ENCODE peak calls at places on chromosomes 13 and 19, in four cellular contexts. A is CD8-positive, alpha-beta T cell; Q is HAP-1; U is CD8-positive, alpha-beta memory T cell. K is an unnamed sample.

GRCh38 chr13:64930636-64931035 is 2299.5 kb downstream of the PCDH9 start:
- DNase-seq in A (no peak), Q (peak; percentile 16), U (no peak), K (no peak)

GRCh38 chr13:99931462-99931861 is 40.1 kb downstream of the ZIC5 start:
- DNase-seq in A (no peak), Q (no peak), U (no peak), K (no peak)

GRCh38 chr19:21482863-21483276 is 22.5 kb upstream of the ZNF429 start:
- DNase-seq in A (peak; percentile 63), Q (no peak), U (peak; percentile 54), K (no peak)

GRCh38 chr19:10876459-10877240 is 5.3 kb downstream of the CARM1 start:
- DNase-seq in A (no peak), Q (no peak), U (no peak), K (no peak)

GRCh38 chr19:788821-789472 is 8.3 kb upstream of the PTBP1 start:
- DNase-seq in A (no peak), Q (no peak), U (no peak), K (no peak)

GRCh38 chr13:75978815-75979214 is 342.7 kb downstream of the LMO7 start:
- DNase-seq in A (no peak), Q (no peak), U (no peak), K (no peak)

GRCh38 chr19:44807162-44807561 is 1.7 kb upstream of the BCAM start:
- DNase-seq in A (no peak), Q (no peak), U (no peak), K (no peak)

GRCh38 chr13:109545964-109546363 is 240.4 kb downstream of the IRS2 start:
- DNase-seq in A (no peak), Q (no peak), U (no peak), K (no peak)

GRCh38 chr19:19276851-19277250 is 3.8 kb upstream of the TM6SF2 start:
- DNase-seq in A (no peak), Q (no peak), U (no peak), K (no peak)

GRCh38 chr19:22438011-22438410 is 15.9 kb upstream of the ZNF98 start:
- DNase-seq in A (no peak), Q (no peak), U (no peak), K (no peak)

DNA sequence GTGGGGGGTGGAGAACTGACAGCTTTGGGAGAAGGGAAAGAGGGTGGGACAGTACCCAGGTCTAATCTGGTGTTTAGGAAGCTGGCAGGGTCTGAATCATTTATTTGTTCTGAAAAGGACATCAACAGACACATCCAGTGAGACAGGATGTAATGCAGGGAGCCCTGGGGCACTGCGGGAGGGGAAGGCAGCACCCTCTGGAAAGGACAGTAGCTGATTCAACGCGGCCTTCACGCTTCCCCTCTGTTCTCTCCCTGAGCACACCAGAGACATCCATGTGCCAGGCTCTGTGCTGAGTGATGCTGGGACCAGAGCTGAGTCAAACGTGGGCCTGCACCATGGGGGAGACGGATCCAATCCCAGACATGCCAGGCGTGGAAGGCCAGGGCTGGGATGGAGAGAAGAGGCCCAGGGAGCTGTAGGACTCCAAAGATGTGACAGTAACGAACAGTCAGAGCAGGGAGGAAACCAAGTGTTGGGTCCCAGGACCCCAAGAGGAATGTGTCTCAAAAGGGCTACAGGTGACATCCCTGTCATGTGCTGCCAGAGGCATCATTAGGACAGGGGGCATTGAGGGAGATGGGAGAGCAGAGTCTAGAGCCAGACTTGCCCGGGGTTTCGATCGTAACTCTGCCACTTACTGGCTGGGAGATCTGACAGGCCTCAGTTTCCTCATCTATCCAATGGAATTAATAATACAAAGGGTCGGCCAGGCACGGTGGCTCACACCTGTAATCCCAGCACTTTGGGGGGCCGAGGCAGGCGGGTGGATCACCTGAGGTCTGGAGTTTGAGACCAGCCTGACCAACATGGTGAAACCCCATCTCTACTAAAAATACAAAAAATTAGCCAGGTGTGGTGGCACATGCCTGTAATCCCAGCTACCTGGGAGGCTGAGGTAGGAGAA is 1.7 kb downstream of the ETFB start:
- DNase-seq in A (no peak), Q (no peak), U (no peak), K (no peak)
- H3K9me3 ChIP-seq in A (no peaks in the 10 kb centered on the region), Q (no peaks in the 10 kb centered on the region), U (no peaks in the 10 kb centered on the region), K (no peaks in the 10 kb centered on the region)

GRCh38 chr13:30112602-30113435 is 194.5 kb downstream of the KATNAL1 start:
- DNase-seq in A (peak; percentile 82), Q (peak; percentile 86), U (peak; percentile 63), K (peak; percentile 57)
- H3K4me3 ChIP-seq in A (no peak overlapping the region), Q (no peak overlapping the region), U (no peak overlapping the region), K (no peak overlapping the region)

GRCh38 chr19:54804101-54804500 is 691 bp downstream of the KIR2DL4 start:
- DNase-seq in A (no peak), Q (no peak), U (no peak), K (no peak)
- H3K9me3 ChIP-seq in A (no peaks in the 10 kb centered on the region), Q (no peaks in the 10 kb centered on the region), U (no peaks in the 10 kb centered on the region), K (peaks cover 19% of the 10 kb centered on the region)

GRCh38 chr19:51595190-51595589 is 24.1 kb downstream of the ZNF175 start:
- DNase-seq in A (no peak), Q (no peak), U (no peak), K (no peak)
- H3K4me3 ChIP-seq in A (peak overlapping the region; percentile 98), Q (no peak overlapping the region), U (no peak overlapping the region), K (no peak overlapping the region)

GRCh38 chr19:15911599-15912237 is 13.8 kb upstream of the CYP4F2 start:
- DNase-seq in A (no peak), Q (no peak), U (no peak), K (no peak)
- H3K9me3 ChIP-seq in A (no peaks in the 10 kb centered on the region), Q (no peaks in the 10 kb centered on the region), U (peaks cover 4% of the 10 kb centered on the region), K (peaks cover 4% of the 10 kb centered on the region)

GRCh38 chr19:18055967-18056366 is 30.8 kb downstream of the IL12RB1 start:
- DNase-seq in A (no peak), Q (no peak), U (no peak), K (no peak)

GRCh38 chr19:18053571-18054219 is 33.0 kb downstream of the IL12RB1 start:
- DNase-seq in A (no peak), Q (no peak), U (no peak), K (no peak)

GRCh38 chr19:18057557-18057956 is 29.2 kb downstream of the IL12RB1 start:
- DNase-seq in A (no peak), Q (no peak), U (no peak), K (no peak)

GRCh38 chr19:18049390-18049789 is 37.3 kb downstream of the IL12RB1 start:
- DNase-seq in A (no peak), Q (no peak), U (no peak), K (no peak)

DNA sequence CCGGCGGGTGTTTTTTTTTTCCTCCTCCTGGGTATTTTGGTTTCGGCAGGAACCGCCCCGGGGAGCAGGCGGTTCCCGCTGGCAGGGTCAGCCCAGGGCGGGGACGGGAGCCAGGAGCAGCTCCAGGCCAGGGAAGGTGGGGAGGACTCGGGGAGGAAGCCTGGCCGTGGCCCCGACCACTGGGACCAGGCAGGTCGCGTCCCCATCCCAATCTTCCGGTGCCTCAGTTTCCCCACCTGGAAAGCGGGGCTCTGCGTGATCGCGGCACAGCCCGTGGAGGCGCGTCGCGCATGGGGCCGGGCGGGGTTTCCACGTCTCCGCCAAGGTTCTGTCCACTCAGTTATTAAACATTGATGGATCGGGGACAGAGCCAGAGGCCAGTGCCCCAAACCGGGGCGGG is 34.8 kb downstream of the IL12RB1 start:
- DNase-seq in A (no peak), Q (no peak), U (no peak), K (no peak)
- H3K4me3 ChIP-seq in A (no peak overlapping the region), Q (no peak overlapping the region), U (no peak overlapping the region), K (no peak overlapping the region)

GRCh38 chr13:48478401-48478800 is 54.5 kb downstream of the RCBTB2 start:
- DNase-seq in A (no peak), Q (no peak), U (no peak), K (no peak)

GRCh38 chr13:48476674-48477073 is 56.2 kb downstream of the RCBTB2 start:
- DNase-seq in A (no peak), Q (no peak), U (no peak), K (no peak)

GRCh38 chr13:48475230-48475629 is 57.6 kb downstream of the RCBTB2 start:
- DNase-seq in A (no peak), Q (no peak), U (no peak), K (no peak)

GRCh38 chr13:48477191-48477855 is 55.6 kb downstream of the RCBTB2 start:
- DNase-seq in A (no peak), Q (no peak), U (no peak), K (no peak)

DNA sequence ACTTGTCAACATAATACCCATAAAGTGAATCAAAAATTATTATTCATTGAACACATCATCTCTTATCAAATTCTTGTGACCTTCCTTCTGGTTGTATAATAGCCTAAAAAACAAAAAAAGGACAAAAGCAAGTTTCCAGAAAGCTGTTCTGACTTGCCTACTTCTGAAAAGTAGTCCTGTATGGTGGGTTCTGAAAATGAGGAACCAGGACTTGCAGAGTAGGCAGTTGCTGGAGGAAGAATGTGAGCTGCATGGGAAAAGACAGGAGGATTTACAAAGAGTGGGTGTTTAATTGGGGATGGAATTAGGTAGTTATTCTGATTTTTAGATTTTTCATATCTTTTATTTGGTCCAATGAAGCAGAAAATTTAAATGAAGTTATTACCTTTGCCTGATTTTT is 56.7 kb downstream of the RCBTB2 start:
- DNase-seq in A (no peak), Q (no peak), U (no peak), K (no peak)
- H3K9me3 ChIP-seq in A (no peaks in the 10 kb centered on the region), Q (no peaks in the 10 kb centered on the region), U (no peaks in the 10 kb centered on the region), K (no peaks in the 10 kb centered on the region)

K was measured in iPS DF 6.9.